ENCODE peak calls at places on chromosomes 16 and 17, in four cellular contexts. C is body of pancreas, S is DND-41, B is heart left ventricle. X is an unnamed sample.

GRCh38 chr16:79171504-79172240 is 428.9 kb downstream of the MAF start:
- DNase-seq in C (no peak), S (no peak), B (no peak), X (no peak)

GRCh38 chr16:3959148-3959547 is 78.6 kb upstream of the CREBBP start:
- DNase-seq in C (peak; percentile 38), S (no peak), B (peak; percentile 69), X (no peak)

GRCh38 chr17:6160188-6160555 is 90.0 kb downstream of the WSCD1 start:
- DNase-seq in C (no peak), S (no peak), B (no peak), X (no peak)

GRCh38 chr16:51813609-51814008 is 662.5 kb upstream of the SALL1 start:
- DNase-seq in C (no peak), S (no peak), B (no peak), X (no peak)

GRCh38 chr16:46894011-46894672 is 10.0 kb downstream of the GPT2 start:
- DNase-seq in C (peak; percentile 79), S (no peak), B (peak; percentile 55), X (no peak)

GRCh38 chr17:79982986-79983385 is 52.7 kb downstream of the TBC1D16 start:
- DNase-seq in C (peak; percentile 7), S (no peak), B (no peak), X (no peak)

GRCh38 chr16:57145046-57145963 is 40.5 kb downstream of the PSME3IP1 start:
- DNase-seq in C (no peak), S (no peak), B (no peak), X (no peak)

GRCh38 chr17:49086649-49087048 is 45.9 kb upstream of the B4GALNT2 start:
- DNase-seq in C (no peak), S (no peak), B (no peak), X (no peak)

GRCh38 chr17:43907425-43907981 is at the start of gene MPP2:
- DNase-seq in C (peak; percentile 53), S (peak; percentile 22), B (peak; percentile 75), X (peak; percentile 53)

GRCh38 chr16:72752004-72752695 is 295.8 kb downstream of the ZFHX3 start:
- DNase-seq in C (no peak), S (no peak), B (no peak), X (no peak)

GRCh38 chr17:76585649-76586593 is at the start of gene ST6GALNAC2:
- DNase-seq in C (peak; percentile 68), S (no peak), B (peak; percentile 78), X (peak; percentile 17)

GRCh38 chr17:42252528-42253172 is 23.5 kb downstream of the STAT5B start:
- DNase-seq in C (no peak), S (no peak), B (no peak), X (no peak)

GRCh38 chr17:80138856-80139426 is 8.0 kb downstream of the EIF4A3 start:
- DNase-seq in C (no peak), S (no peak), B (no peak), X (no peak)

GRCh38 chr16:71883193-71883848 is 661 bp downstream of the ZNF821 start:
- DNase-seq in C (peak; percentile 28), S (peak; percentile 36), B (peak; percentile 58), X (peak; percentile 21)

GRCh38 chr16:3431779-3432219 is 11.5 kb downstream of the ZNF597 start:
- DNase-seq in C (peak; percentile 61), S (no peak), B (peak; percentile 79), X (peak; percentile 55)

GRCh38 chr16:55154956-55155355 is 169.0 kb upstream of the IRX6 start:
- DNase-seq in C (no peak), S (no peak), B (no peak), X (no peak)

GRCh38 chr16:58499615-58500328 is at the start of gene NDRG4:
- DNase-seq in C (peak; percentile 35), S (no peak), B (peak; percentile 75), X (no peak)

GRCh38 chr16:21260870-21261791 is 17.0 kb downstream of the CRYM start:
- DNase-seq in C (peak; percentile 29), S (no peak), B (peak; percentile 73), X (no peak)

GRCh38 chr16:54931757-54932660 is 1.3 kb downstream of the IRX5 start:
- DNase-seq in C (no peak), S (peak; percentile 42), B (no peak), X (no peak)

GRCh38 chr16:23132921-23133532 is 16.2 kb downstream of the USP31 start:
- DNase-seq in C (no peak), S (no peak), B (peak; percentile 77), X (no peak)

GRCh38 chr16:29784157-29784556 is 6.1 kb downstream of the ZG16 start:
- DNase-seq in C (no peak), S (no peak), B (no peak), X (no peak)

GRCh38 chr17:44960654-44961053 is 7.4 kb downstream of the C1QL1 start:
- DNase-seq in C (no peak), S (no peak), B (no peak), X (no peak)

GRCh38 chr16:14132696-14133048 is 61.6 kb downstream of the MRTFB start:
- DNase-seq in C (no peak), S (no peak), B (no peak), X (no peak)

GRCh38 chr17:35965272-35965671 is 16.0 kb downstream of the CCL16 start:
- DNase-seq in C (no peak), S (no peak), B (no peak), X (no peak)

GRCh38 chr17:51164911-51165679 is 1.1 kb upstream of the NME2 start:
- DNase-seq in C (no peak), S (no peak), B (peak; percentile 52), X (no peak)

GRCh38 chr17:57866723-57867122 is 16.9 kb upstream of the MRPS23 start:
- DNase-seq in C (no peak), S (no peak), B (no peak), X (no peak)

GRCh38 chr17:14926526-14927122 is 338.5 kb downstream of the PMP22 start:
- DNase-seq in C (peak; percentile 69), S (peak; percentile 65), B (no peak), X (peak; percentile 46)

GRCh38 chr17:8964801-8965393 is 610 bp downstream of the PIK3R5 start:
- DNase-seq in C (no peak), S (peak; percentile 63), B (no peak), X (no peak)

GRCh38 chr17:2594657-2595085 is 1.2 kb downstream of the PAFAH1B1 start:
- DNase-seq in C (no peak), S (peak; percentile 31), B (no peak), X (no peak)

GRCh38 chr16:12113581-12114375 is 137.2 kb downstream of the SNX29 start:
- DNase-seq in C (no peak), S (no peak), B (no peak), X (no peak)

GRCh38 chr16:20300312-20301097 is 26.8 kb downstream of the GP2 start:
- DNase-seq in C (peak; percentile 71), S (peak; percentile 46), B (no peak), X (no peak)

GRCh38 chr16:54355251-54355650 is 68.7 kb upstream of the IRX3 start:
- DNase-seq in C (no peak), S (peak; percentile 8), B (no peak), X (no peak)

GRCh38 chr17:21549107-21549687 is 143.1 kb upstream of the KCNJ18 start:
- DNase-seq in C (no peak), S (no peak), B (no peak), X (no peak)

GRCh38 chr16:57685633-57686032 is 9.0 kb upstream of the DRC7 start:
- DNase-seq in C (no peak), S (no peak), B (no peak), X (no peak)

GRCh38 chr16:57394444-57394843 is 10.1 kb upstream of the CCL17 start:
- DNase-seq in C (no peak), S (no peak), B (peak; percentile 57), X (no peak)

GRCh38 chr16:23013484-23013883 is 135.8 kb downstream of the USP31 start:
- DNase-seq in C (no peak), S (no peak), B (no peak), X (no peak)

GRCh38 chr17:29243792-29244191 is 2.9 kb upstream of the CRYBA1 start:
- DNase-seq in C (no peak), S (peak; percentile 12), B (no peak), X (no peak)

GRCh38 chr17:82946081-82946480 is 106.3 kb upstream of the ZNF750 start:
- DNase-seq in C (no peak), S (no peak), B (no peak), X (no peak)
- H3K9me3 ChIP-seq in C (peaks cover 9% of the 10 kb centered on the region), S (peaks cover 31% of the 10 kb centered on the region), B (peaks cover 26% of the 10 kb centered on the region), X (peaks cover 31% of the 10 kb centered on the region)

GRCh38 chr16:27917953-27918352 is 145.6 kb downstream of the GSG1L start:
- DNase-seq in C (no peak), S (no peak), B (no peak), X (no peak)

GRCh38 chr16:27921134-27921533 is 142.4 kb downstream of the GSG1L start:
- DNase-seq in C (no peak), S (no peak), B (no peak), X (no peak)

GRCh38 chr16:27922433-27922832 is 141.1 kb downstream of the GSG1L start:
- DNase-seq in C (no peak), S (peak; percentile 7), B (no peak), X (no peak)

GRCh38 chr16:27918755-27919154 is 144.8 kb downstream of the GSG1L start:
- DNase-seq in C (no peak), S (no peak), B (no peak), X (no peak)

DNA sequence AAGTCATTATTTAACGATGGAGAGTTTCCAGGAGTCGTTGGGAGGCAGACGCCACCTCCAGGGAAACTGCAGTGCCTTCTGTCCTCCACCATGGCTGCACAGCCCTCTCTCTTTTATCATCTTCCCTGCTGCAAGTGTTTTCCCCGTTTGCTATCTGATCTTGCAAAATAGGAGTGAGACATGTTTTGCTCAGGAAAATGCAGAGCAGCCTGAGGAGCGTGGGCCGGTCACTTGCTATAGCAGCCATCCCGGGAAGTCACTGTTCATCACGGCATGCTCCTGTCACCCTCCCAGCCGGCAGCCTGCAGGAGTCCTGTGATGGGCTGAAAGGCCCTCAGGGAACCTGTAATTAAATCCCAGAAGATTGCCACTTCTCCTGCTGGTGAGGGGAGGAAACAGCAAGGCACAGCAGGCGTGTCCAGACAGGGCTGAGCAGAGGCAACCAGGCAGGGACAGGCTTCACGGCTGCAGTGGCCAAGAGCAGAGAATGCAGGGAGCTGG is 143.1 kb downstream of the GSG1L start:
- DNase-seq in C (no peak), S (no peak), B (no peak), X (no peak)
- TF ChIP-seq CTCF in C (no peak), S (no peak), B (no peak), X (no peak)

DNA sequence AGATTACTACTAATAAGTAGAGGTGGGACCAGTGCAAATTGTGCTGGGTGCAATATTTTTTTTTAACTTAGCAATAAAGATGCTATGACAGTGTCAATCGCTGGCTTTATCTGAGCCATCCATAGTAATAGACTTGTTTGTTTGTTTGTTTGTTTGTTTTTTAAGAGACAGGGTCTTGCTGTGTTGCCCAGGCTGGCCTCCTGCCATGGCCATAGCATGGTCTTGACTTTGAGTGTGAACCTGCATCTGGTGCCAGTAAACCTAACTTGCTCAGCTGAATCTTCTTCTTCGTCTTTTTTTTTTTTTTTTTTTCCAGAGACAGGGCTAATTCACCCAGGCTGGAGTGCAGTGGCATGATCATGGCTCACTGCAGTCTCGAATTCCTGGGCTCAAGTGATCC is 46.6 kb downstream of the ZNRF1 start:
- DNase-seq in C (no peak), S (no peak), B (no peak), X (no peak)
- H3K9me3 ChIP-seq in C (no peaks in the 10 kb centered on the region), S (no peaks in the 10 kb centered on the region), B (no peaks in the 10 kb centered on the region), X (no peaks in the 10 kb centered on the region)

DNA sequence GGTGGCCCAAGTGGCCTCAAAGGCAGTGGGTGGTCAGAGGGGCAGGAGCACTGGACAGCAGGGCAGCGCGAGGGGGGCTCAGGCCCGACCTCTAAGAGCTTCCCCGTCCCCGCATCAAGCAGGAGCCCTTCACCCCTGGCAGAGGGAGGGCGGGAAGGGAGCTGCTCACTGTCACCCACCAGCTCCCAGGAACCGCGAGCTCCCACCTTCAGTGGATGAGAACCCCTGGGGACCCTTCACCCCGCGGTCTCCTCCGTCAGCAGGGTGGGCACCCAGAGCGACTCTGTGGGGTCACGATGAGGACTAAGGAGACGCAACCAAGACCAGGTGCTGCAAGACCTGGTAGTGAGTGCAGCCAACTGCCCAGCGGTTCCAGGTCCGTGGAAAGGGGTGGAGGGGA is 13.6 kb downstream of the CEP131 start:
- DNase-seq in C (no peak), S (no peak), B (no peak), X (no peak)
- TF ChIP-seq CTCF in C (no peak), S (no peak), B (no peak), X (no peak)

X was measured in CD4-positive, alpha-beta T cell.